ENCODE peak calls at places on chromosomes 11 and 22, in seven cellular contexts. One of them, this sample, is unnamed.

GRCh38 chr22:27385261-27385998 is 416.1 kb downstream of the MN1 start:
- DNase-seq in HFF-Myc: no peak
- DNase-seq in hepatocyte: no peak
- DNase-seq in K562: no peak
- DNase-seq in fibroblast of lung: no peak
- DNase-seq in stimulated activated CD8-positive, alpha-beta memory T cell treated with anti-CD3 and anti-CD28 coated beads, Interleukin-12 subunit alpha, Interleukin-12 subunit beta, amount 100 ng/mL, for 1 hour: no peak
- DNase-seq in Daoy: no peak
- DNase-seq in this sample: no peak

GRCh38 chr11:91305402-91305801 is 919.2 kb upstream of the FAT3 start:
- DNase-seq in fibroblast of lung: no peak
- DNase-seq in K562: no peak
- DNase-seq in HFF-Myc: no peak
- DNase-seq in hepatocyte: peak
- DNase-seq in Daoy: no peak
- DNase-seq in stimulated activated CD8-positive, alpha-beta memory T cell treated with anti-CD3 and anti-CD28 coated beads, Interleukin-12 subunit alpha, Interleukin-12 subunit beta, amount 100 ng/mL, for 1 hour: no peak
- DNase-seq in this sample: no peak

GRCh38 chr11:35583843-35584242 is 34.4 kb upstream of the FJX1 start:
- DNase-seq in Daoy: no peak
- DNase-seq in stimulated activated CD8-positive, alpha-beta memory T cell treated with anti-CD3 and anti-CD28 coated beads, Interleukin-12 subunit alpha, Interleukin-12 subunit beta, amount 100 ng/mL, for 1 hour: no peak
- DNase-seq in hepatocyte: no peak
- DNase-seq in HFF-Myc: no peak
- DNase-seq in K562: no peak
- DNase-seq in fibroblast of lung: no peak
- DNase-seq in this sample: no peak

GRCh38 chr11:106988151-106988806 is 30.0 kb downstream of the GUCY1A2 start:
- DNase-seq in K562: no peak
- DNase-seq in hepatocyte: peak
- DNase-seq in Daoy: peak
- DNase-seq in fibroblast of lung: peak
- DNase-seq in stimulated activated CD8-positive, alpha-beta memory T cell treated with anti-CD3 and anti-CD28 coated beads, Interleukin-12 subunit alpha, Interleukin-12 subunit beta, amount 100 ng/mL, for 1 hour: no peak
- DNase-seq in HFF-Myc: peak
- DNase-seq in this sample: no peak

GRCh38 chr11:117597083-117597482 is 199.9 kb downstream of the DSCAML1 start:
- DNase-seq in Daoy: peak
- DNase-seq in hepatocyte: peak
- DNase-seq in fibroblast of lung: peak
- DNase-seq in K562: peak
- DNase-seq in stimulated activated CD8-positive, alpha-beta memory T cell treated with anti-CD3 and anti-CD28 coated beads, Interleukin-12 subunit alpha, Interleukin-12 subunit beta, amount 100 ng/mL, for 1 hour: no peak
- DNase-seq in HFF-Myc: no peak
- DNase-seq in this sample: no peak

GRCh38 chr11:109864161-109864661 is 229.0 kb upstream of the ZC3H12C start:
- DNase-seq in fibroblast of lung: no peak
- DNase-seq in HFF-Myc: no peak
- DNase-seq in hepatocyte: peak
- DNase-seq in Daoy: no peak
- DNase-seq in K562: no peak
- DNase-seq in stimulated activated CD8-positive, alpha-beta memory T cell treated with anti-CD3 and anti-CD28 coated beads, Interleukin-12 subunit alpha, Interleukin-12 subunit beta, amount 100 ng/mL, for 1 hour: no peak
- DNase-seq in this sample: no peak

GRCh38 chr11:67160872-67161783 is 42.1 kb downstream of the KDM2A start:
- DNase-seq in stimulated activated CD8-positive, alpha-beta memory T cell treated with anti-CD3 and anti-CD28 coated beads, Interleukin-12 subunit alpha, Interleukin-12 subunit beta, amount 100 ng/mL, for 1 hour: no peak
- DNase-seq in HFF-Myc: no peak
- DNase-seq in hepatocyte: no peak
- DNase-seq in Daoy: no peak
- DNase-seq in K562: no peak
- DNase-seq in fibroblast of lung: peak
- DNase-seq in this sample: no peak

GRCh38 chr11:62411524-62411923 is 7.3 kb upstream of the SCGB1A1 start:
- DNase-seq in K562: no peak
- DNase-seq in stimulated activated CD8-positive, alpha-beta memory T cell treated with anti-CD3 and anti-CD28 coated beads, Interleukin-12 subunit alpha, Interleukin-12 subunit beta, amount 100 ng/mL, for 1 hour: no peak
- DNase-seq in HFF-Myc: no peak
- DNase-seq in Daoy: no peak
- DNase-seq in hepatocyte: no peak
- DNase-seq in fibroblast of lung: no peak
- DNase-seq in this sample: no peak

GRCh38 chr11:128629516-128630106 is 42.3 kb upstream of the ETS1 start:
- DNase-seq in HFF-Myc: no peak
- DNase-seq in K562: no peak
- DNase-seq in fibroblast of lung: no peak
- DNase-seq in stimulated activated CD8-positive, alpha-beta memory T cell treated with anti-CD3 and anti-CD28 coated beads, Interleukin-12 subunit alpha, Interleukin-12 subunit beta, amount 100 ng/mL, for 1 hour: no peak
- DNase-seq in Daoy: no peak
- DNase-seq in hepatocyte: no peak
- DNase-seq in this sample: no peak

GRCh38 chr11:83549984-83550667 is 264.0 kb upstream of the CCDC90B start:
- DNase-seq in stimulated activated CD8-positive, alpha-beta memory T cell treated with anti-CD3 and anti-CD28 coated beads, Interleukin-12 subunit alpha, Interleukin-12 subunit beta, amount 100 ng/mL, for 1 hour: no peak
- DNase-seq in HFF-Myc: no peak
- DNase-seq in Daoy: no peak
- DNase-seq in hepatocyte: no peak
- DNase-seq in K562: no peak
- DNase-seq in fibroblast of lung: no peak
- DNase-seq in this sample: no peak

This sample was measured in hypothalamus.